ENCODE peak calls at places on chromosome 1, in nine cellular contexts. Q is AG04450, H is colonic mucosa, J is breast epithelium, P is astrocyte, U is transverse colon, O is dorsolateral prefrontal cortex, I is GM06990, L is left lung. C is an unnamed sample.

GRCh38 chr1:61448934-61449368 is 276.0 kb downstream of the TM2D1 start:
- DNase-seq in P (peak; percentile 18), J (no peak), U (peak; percentile 37), I (no peak), O (no peak), H (peak; percentile 42), L (peak; percentile 38), Q (no peak), C (peak; percentile 100)

GRCh38 chr1:172451002-172451443 is 7.2 kb upstream of the PIGC start:
- DNase-seq in Q (peak; percentile 29), P (peak; percentile 79), J (no peak), L (no peak), H (peak; percentile 26), U (no peak), I (no peak), O (no peak), C (peak; percentile 79)

GRCh38 chr1:155127105-155127671 is 488 bp upstream of the EFNA1 start:
- DNase-seq in U (peak; percentile 89), L (peak; percentile 77), O (peak; percentile 86), P (peak; percentile 36), I (peak; percentile 34), H (peak; percentile 91), J (peak; percentile 87), Q (no peak), C (peak; percentile 34)

GRCh38 chr1:174791863-174792262 is 207.9 kb upstream of the CACYBP start:
- DNase-seq in L (no peak), Q (no peak), U (no peak), O (no peak), J (no peak), I (no peak), P (no peak), H (no peak), C (no peak)

GRCh38 chr1:111878096-111878495 is 111.4 kb downstream of the KCND3 start:
- DNase-seq in I (no peak), J (no peak), U (no peak), L (no peak), H (no peak), Q (no peak), P (no peak), O (no peak), C (no peak)

GRCh38 chr1:36323636-36324321 is at the start of gene EVA1B:
- DNase-seq in I (peak; percentile 46), O (no peak), U (peak; percentile 79), H (peak; percentile 75), Q (no peak), L (peak; percentile 88), J (peak; percentile 79), P (peak; percentile 75), C (peak; percentile 76)

GRCh38 chr1:79796434-79796833 is 789.9 kb upstream of the ADGRL4 start:
- DNase-seq in H (no peak), I (no peak), U (no peak), O (no peak), P (no peak), J (no peak), L (no peak), Q (no peak), C (no peak)

GRCh38 chr1:82896036-82896435 is 1095.3 kb downstream of the ADGRL2 start:
- DNase-seq in P (no peak), H (no peak), O (no peak), U (no peak), L (no peak), Q (no peak), J (no peak), I (no peak), C (no peak)

GRCh38 chr1:182002570-182002969 is 58.9 kb downstream of the ZNF648 start:
- DNase-seq in H (no peak), I (no peak), O (no peak), U (no peak), P (no peak), L (no peak), Q (no peak), J (no peak), C (no peak)

GRCh38 chr1:182003025-182003725 is 58.3 kb downstream of the ZNF648 start:
- DNase-seq in L (no peak), I (no peak), U (no peak), H (no peak), Q (no peak), P (no peak), J (no peak), O (no peak), C (no peak)

GRCh38 chr1:181998858-181999257 is 62.7 kb downstream of the ZNF648 start:
- DNase-seq in I (no peak), Q (no peak), P (no peak), L (no peak), U (no peak), J (no peak), O (no peak), H (no peak), C (no peak)

GRCh38 chr1:182004601-182005000 is 56.9 kb downstream of the ZNF648 start:
- DNase-seq in U (no peak), J (no peak), P (no peak), H (no peak), I (no peak), Q (no peak), L (no peak), O (no peak), C (no peak)

GRCh38 chr1:182003953-182004586 is 57.4 kb downstream of the ZNF648 start:
- DNase-seq in H (peak; percentile 25), P (no peak), Q (no peak), U (no peak), O (no peak), L (no peak), J (no peak), I (no peak), C (no peak)
- TF ChIP-seq CTCF in H (no peak), P (no peak), Q (no peak), U (no peak), O (no peak), L (no peak), J (no peak), I (peak; percentile 28), C (no peak)

DNA sequence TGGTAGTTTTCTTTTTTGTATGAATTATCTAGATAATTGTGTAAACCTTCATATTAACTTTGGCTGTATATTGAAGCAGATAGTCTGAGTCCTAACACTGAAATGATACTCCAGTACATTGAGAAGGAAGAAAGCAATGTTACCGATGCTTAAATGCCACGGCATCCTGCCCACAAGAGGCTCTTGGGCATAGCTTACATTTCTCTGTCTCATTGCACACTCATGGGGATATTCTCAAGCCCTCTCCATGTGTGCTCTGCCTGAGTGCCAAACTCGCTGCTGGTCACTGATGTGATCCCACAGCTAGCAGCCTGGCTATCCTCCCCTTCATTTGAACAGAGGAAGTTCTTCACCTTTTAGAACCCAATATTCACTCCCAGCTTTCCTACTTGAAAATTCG is 179.4 kb downstream of the TGFB2 start:
- DNase-seq in H (no peak), L (peak; percentile 45), I (no peak), Q (no peak), O (no peak), J (no peak), U (no peak), P (no peak), C (no peak)
- H3K4me3 ChIP-seq in H (no peak overlapping the region), L (no peak overlapping the region), I (no peak overlapping the region), Q (no peak overlapping the region), O (no peak overlapping the region), J (no peak overlapping the region), U (no peak overlapping the region), P (no peak overlapping the region), C (no peak overlapping the region)

GRCh38 chr1:153509729-153510354 is 25.9 kb downstream of the S100A6 start:
- DNase-seq in H (peak; percentile 82), O (no peak), Q (no peak), P (no peak), U (peak; percentile 77), I (no peak), J (no peak), L (no peak), C (no peak)

GRCh38 chr1:153510984-153511410 is 24.8 kb downstream of the S100A6 start:
- DNase-seq in P (peak; percentile 48), I (peak; percentile 56), O (peak; percentile 83), H (peak; percentile 91), U (peak; percentile 89), J (peak; percentile 70), L (peak; percentile 87), Q (peak; percentile 42), C (peak; percentile 84)

GRCh38 chr1:153515504-153516394 is 20.0 kb downstream of the S100A6 start:
- DNase-seq in O (no peak), P (no peak), I (no peak), L (peak; percentile 78), J (no peak), Q (no peak), U (peak; percentile 91), H (peak; percentile 93), C (no peak)

GRCh38 chr1:153513666-153514065 is 22.1 kb downstream of the S100A6 start:
- DNase-seq in H (no peak), U (no peak), P (no peak), O (no peak), L (no peak), I (no peak), J (no peak), Q (no peak), C (no peak)

DNA sequence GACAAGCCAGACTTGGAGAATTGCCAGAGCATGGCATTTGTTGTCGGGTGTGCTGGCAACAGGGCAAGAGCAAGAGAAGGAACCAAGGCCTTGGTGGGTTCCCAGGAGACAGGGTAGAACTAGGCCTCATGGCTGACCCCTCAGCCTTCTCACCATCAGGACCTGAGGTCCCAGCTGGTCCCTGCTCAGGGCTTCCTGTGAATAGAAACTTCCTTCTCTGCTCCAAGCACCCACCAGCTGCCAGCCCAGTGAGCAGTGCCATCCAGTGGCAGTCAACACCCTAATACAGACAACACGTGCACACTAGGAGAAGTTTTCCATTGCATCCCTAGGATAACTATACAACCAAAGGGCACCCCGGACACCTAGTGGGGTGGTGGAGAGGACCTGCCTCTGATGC is 22.8 kb downstream of the S100A6 start:
- DNase-seq in J (no peak), P (no peak), I (no peak), U (no peak), L (no peak), Q (no peak), H (no peak), O (no peak), C (no peak)
- TF ChIP-seq CTCF in J (no peak), P (no peak), I (no peak), U (no peak), L (no peak), Q (no peak), H (no peak), O (no peak), C (no peak)

GRCh38 chr1:114753143-114753542 is 4.6 kb downstream of the CSDE1 start:
- DNase-seq in I (no peak), J (no peak), L (no peak), U (no peak), P (no peak), H (no peak), Q (no peak), O (no peak), C (no peak)

GRCh38 chr1:114757455-114758250 is at the start of gene CSDE1:
- DNase-seq in I (peak; percentile 96), H (peak; percentile 98), L (peak; percentile 97), O (peak; percentile 95), J (peak; percentile 97), Q (peak; percentile 98), U (peak; percentile 98), P (peak; percentile 96), C (peak; percentile 99)

GRCh38 chr1:114756009-114756892 is 1.5 kb downstream of the CSDE1 start:
- DNase-seq in Q (no peak), J (no peak), P (peak; percentile 1), I (peak; percentile 51), H (no peak), L (no peak), U (no peak), O (no peak), C (no peak)

GRCh38 chr1:114756949-114757454 is 782 bp downstream of the CSDE1 start:
- DNase-seq in L (peak; percentile 37), J (no peak), I (no peak), P (peak; percentile 33), U (peak; percentile 32), Q (no peak), H (peak; percentile 42), O (no peak), C (peak; percentile 60)

DNA sequence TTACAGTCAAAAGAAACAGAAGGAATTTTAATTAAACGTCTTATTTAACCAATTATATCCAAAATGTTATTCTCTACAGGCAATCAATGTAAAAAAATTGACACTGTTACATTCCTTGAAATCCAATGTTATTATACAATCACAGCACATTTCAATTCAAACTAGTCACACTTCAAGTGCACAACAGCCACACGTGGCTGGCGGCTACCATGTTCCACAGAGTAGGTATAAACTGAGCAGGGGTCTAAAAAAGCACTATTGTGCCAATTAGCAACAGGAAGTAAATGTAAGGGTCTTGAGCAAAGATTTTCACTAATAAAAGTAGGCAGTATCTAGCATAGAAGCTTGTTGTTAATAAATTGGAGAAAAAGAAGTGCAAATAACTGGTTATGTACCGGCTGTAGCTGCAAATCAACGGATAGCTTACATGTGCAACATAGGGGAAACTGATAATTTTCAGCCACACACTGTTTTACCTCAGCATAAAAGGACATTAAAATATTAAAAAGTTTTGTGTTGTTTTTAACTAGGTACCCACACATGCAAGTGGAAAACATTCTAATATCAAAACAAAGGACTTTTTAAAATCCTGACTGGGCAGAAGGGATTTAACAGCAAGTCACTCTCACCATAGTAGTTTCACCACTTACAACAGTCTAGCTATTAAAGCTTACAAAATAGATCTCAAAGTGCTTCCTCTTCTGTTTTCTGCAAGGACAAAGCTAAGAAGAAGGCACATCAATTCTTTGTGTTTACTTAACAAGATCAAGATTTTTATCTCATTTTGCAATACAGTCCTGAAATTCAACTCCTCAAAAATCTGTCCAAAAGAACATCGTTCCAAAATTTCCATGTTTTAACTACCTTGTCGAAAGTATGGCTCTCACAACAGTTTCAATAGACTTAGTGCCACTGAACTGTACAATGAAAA is 2.5 kb downstream of the CSDE1 start:
- DNase-seq in P (peak; percentile 17), U (no peak), H (no peak), L (no peak), Q (no peak), J (no peak), O (no peak), I (no peak), C (no peak)
- H3K4me3 ChIP-seq in P (peak overlapping the region; percentile 100), U (peak overlapping the region; percentile 7), H (peak overlapping the region; percentile 88), L (peak overlapping the region; percentile 88), Q (peak overlapping the region; percentile 100), J (no peak overlapping the region), O (peak overlapping the region; percentile 12), I (peak overlapping the region; percentile 82), C (peak overlapping the region; percentile 100)

C was measured in fibroblast of the aortic adventitia.